ENCODE peak calls at places on chromosomes 6 and 20, in nine cellular contexts. M is ovary, S is K562, C is tibial nerve, L is adrenal gland, N is endothelial cell of umbilical vein, P is uterus, O is IMR-90, Y is Peyer's patch. W is an unnamed sample.

GRCh38 chr6:142377112-142377848 is 75.5 kb downstream of the ADGRG6 start:
- DNase-seq in P (no peak), Y (no peak), M (no peak), N (peak; percentile 84), C (no peak), O (peak; percentile 26), L (no peak), S (no peak), W (no peak)

GRCh38 chr20:50296450-50297375 is 106.1 kb downstream of the CEBPB start:
- DNase-seq in L (no peak), C (no peak), N (no peak), S (no peak), Y (peak; percentile 63), P (peak; percentile 62), O (no peak), M (peak; percentile 75), W (no peak)

GRCh38 chr20:20802328-20802727 is 89.9 kb upstream of the RALGAPA2 start:
- DNase-seq in P (no peak), M (no peak), Y (no peak), N (peak; percentile 86), L (no peak), O (no peak), S (no peak), C (no peak), W (no peak)

GRCh38 chr6:119147101-119148053 is 68.9 kb upstream of the FAM184A start:
- DNase-seq in P (peak; percentile 52), M (peak; percentile 46), S (peak; percentile 91), L (peak; percentile 85), C (no peak), Y (peak; percentile 80), N (peak; percentile 77), O (peak; percentile 98), W (peak; percentile 56)

GRCh38 chr6:142886431-142887170 is 58.4 kb downstream of the HIVEP2 start:
- DNase-seq in Y (no peak), N (peak; percentile 75), L (no peak), P (no peak), M (no peak), C (no peak), S (no peak), O (peak; percentile 69), W (no peak)

GRCh38 chr20:62678553-62678952 is 30.1 kb upstream of the NTSR1 start:
- DNase-seq in L (no peak), Y (no peak), S (no peak), O (no peak), M (no peak), N (no peak), C (no peak), P (no peak), W (no peak)

GRCh38 chr6:25628471-25629201 is 23.4 kb upstream of the SCGN start:
- DNase-seq in P (no peak), Y (no peak), L (no peak), C (no peak), O (no peak), S (no peak), M (no peak), N (no peak), W (no peak)

GRCh38 chr20:62837790-62838458 is 21.1 kb downstream of the COL9A3 start:
- DNase-seq in S (no peak), P (no peak), C (peak; percentile 63), O (no peak), Y (peak; percentile 96), N (no peak), M (no peak), L (no peak), W (peak; percentile 95)

GRCh38 chr20:44730441-44730840 is 15.2 kb upstream of the KCNK15 start:
- DNase-seq in P (no peak), M (no peak), C (no peak), Y (no peak), S (no peak), N (peak; percentile 88), O (peak; percentile 77), L (no peak), W (no peak)

GRCh38 chr6:51513891-51514290 is 573.5 kb downstream of the PKHD1 start:
- DNase-seq in S (no peak), L (no peak), Y (no peak), C (no peak), O (no peak), N (no peak), M (no peak), P (no peak), W (no peak)

GRCh38 chr20:13432126-13432525 is 206.6 kb downstream of the TASP1 start:
- DNase-seq in N (no peak), S (no peak), P (no peak), L (no peak), Y (no peak), M (no peak), O (no peak), C (no peak), W (no peak)

GRCh38 chr20:36574278-36575065 is 1.1 kb downstream of the TGIF2 start:
- DNase-seq in O (peak; percentile 38), S (peak; percentile 76), P (peak; percentile 85), C (peak; percentile 37), L (no peak), Y (peak; percentile 73), M (peak; percentile 82), N (peak; percentile 58), W (peak; percentile 68)

GRCh38 chr20:36571564-36572504 is 1.6 kb upstream of the TGIF2 start:
- DNase-seq in S (peak; percentile 66), N (no peak), C (no peak), P (no peak), M (no peak), O (no peak), Y (no peak), L (no peak), W (no peak)

GRCh38 chr20:36573798-36574277 is 441 bp downstream of the TGIF2 start:
- DNase-seq in P (no peak), Y (peak; percentile 74), N (peak; percentile 29), M (peak; percentile 66), S (peak; percentile 66), L (no peak), C (no peak), O (no peak), W (peak; percentile 54)

GRCh38 chr20:36572701-36573102 is 695 bp upstream of the TGIF2 start:
- DNase-seq in O (peak; percentile 51), Y (peak; percentile 67), S (peak; percentile 39), M (no peak), N (no peak), L (peak; percentile 65), P (no peak), C (no peak), W (peak; percentile 31)

DNA sequence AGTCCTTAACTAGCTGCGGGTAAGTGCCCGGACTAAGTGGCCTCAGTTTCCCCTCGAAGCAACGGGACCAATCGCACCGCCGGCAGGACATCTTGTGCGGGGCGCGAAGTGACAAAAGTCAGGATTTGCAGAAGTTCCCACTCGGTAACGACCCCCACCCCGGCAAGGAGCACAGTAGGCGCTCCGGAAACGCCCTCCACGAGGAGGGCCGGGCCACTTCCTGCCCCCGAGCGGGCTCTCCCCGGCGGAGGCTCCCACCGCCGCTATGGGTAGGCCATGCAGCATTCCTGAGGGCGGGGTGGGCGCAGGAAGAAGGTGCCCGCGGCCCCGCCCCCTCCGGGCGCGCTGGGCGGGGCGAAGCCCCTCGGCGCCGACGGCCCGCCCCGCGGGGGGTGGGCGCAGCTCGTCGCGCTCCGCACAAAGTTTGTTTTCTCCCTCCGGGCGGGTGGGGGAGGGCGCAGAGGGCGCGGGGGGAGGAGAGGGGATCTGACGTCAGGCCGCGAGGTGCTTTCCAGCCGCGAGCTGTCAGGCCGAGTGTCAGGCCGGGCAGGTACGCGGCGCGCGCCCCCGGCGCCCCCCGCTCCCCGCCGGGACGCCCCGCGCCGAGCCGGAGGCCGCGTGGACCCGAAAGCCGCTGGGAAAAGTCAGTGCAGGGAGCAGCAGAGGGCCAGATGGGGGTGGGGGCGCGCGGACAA is at the start of gene TGIF2:
- DNase-seq in P (peak; percentile 88), L (peak; percentile 86), N (peak; percentile 84), O (peak; percentile 81), C (peak; percentile 61), M (peak; percentile 88), S (peak; percentile 97), Y (peak; percentile 94), W (peak; percentile 87)
- TF ChIP-seq POLR2A in P (peak; percentile 71), L (peak; percentile 42), N (peak; percentile 78), O (peak; percentile 61), C (peak; percentile 72), M (peak; percentile 53), S (peak; percentile 77), Y (no peak), W (peak; percentile 35)

DNA sequence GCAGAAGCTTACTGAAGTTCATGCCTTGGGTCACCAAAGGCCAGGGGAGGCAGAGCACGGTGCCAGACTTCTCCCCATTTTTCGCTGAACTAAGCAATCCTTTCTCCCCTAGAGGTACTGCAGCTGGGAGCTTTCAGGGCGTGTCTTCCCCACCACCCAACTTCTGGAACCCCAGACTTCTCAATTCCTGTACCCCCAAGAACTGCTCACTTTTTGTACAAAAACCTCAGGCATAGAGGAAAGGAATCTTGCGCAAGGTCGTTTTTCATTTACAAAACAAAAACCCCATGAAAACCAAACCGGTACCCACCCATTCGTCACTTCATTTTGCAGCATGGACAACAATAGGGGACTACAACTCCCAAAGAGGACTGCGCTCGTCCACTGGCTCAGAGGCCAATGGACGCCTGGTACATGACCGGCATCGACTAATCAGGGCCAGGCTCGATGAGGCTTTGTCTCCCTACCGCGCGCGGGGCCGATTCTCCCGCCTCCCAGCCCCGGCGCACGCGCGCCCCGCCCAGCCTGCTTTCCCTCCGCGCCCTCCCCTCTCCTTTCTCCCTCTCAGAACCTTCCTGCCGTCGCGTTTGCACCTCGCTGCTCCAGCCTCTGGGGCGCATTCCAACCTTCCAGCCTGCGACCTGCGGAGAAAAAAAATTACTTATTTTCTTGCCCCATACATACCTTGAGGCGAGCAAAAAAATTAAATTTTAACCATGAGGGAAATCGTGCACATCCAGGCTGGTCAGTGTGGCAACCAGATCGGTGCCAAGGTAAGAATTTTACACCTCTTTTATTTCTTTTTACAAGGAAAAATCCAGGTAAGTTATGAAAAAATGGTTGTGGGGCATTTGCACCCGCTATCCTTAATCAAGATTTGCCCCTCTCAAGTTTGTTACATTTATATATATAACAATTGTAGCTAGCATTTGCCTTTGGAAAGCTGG is at the start of gene TUBB:
- DNase-seq in O (peak; percentile 97), C (peak; percentile 92), M (peak; percentile 97), Y (peak; percentile 99), S (peak; percentile 84), N (peak; percentile 98), P (peak; percentile 97), L (peak; percentile 99), W (peak; percentile 98)
- H3K4me1 ChIP-seq in O (peaks cover 4% of the 10 kb centered on the region), C (peaks cover 27% of the 10 kb centered on the region), M (peaks cover 2% of the 10 kb centered on the region), Y (peaks cover 46% of the 10 kb centered on the region), S (peaks cover 25% of the 10 kb centered on the region), N (peaks cover 44% of the 10 kb centered on the region), P (no peaks in the 10 kb centered on the region), L (peaks cover 16% of the 10 kb centered on the region), W (peaks cover 63% of the 10 kb centered on the region)

GRCh38 chr20:49046087-49046900 is at the start of gene CSE1L:
- DNase-seq in P (peak; percentile 94), O (peak; percentile 94), C (peak; percentile 89), Y (peak; percentile 97), M (peak; percentile 93), S (peak; percentile 97), N (peak; percentile 95), L (peak; percentile 98), W (peak; percentile 96)
- TF ChIP-seq POLR2A in P (peak; percentile 94), O (peak; percentile 66), C (peak; percentile 88), Y (peak; percentile 71), M (peak; percentile 95), S (peak; percentile 99), N (peak; percentile 95), L (peak; percentile 91), W (peak; percentile 88)

GRCh38 chr6:35483892-35484645 is 12.8 kb downstream of the TEAD3 start:
- DNase-seq in P (no peak), N (no peak), M (no peak), S (no peak), O (no peak), Y (no peak), L (no peak), C (no peak), W (no peak)
- H3K4me1 ChIP-seq in P (peaks cover 33% of the 10 kb centered on the region), N (no peaks in the 10 kb centered on the region), M (peaks cover 25% of the 10 kb centered on the region), S (peaks cover 37% of the 10 kb centered on the region), O (peaks cover 29% of the 10 kb centered on the region), Y (peaks cover 40% of the 10 kb centered on the region), L (peaks cover 8% of the 10 kb centered on the region), C (peaks cover 16% of the 10 kb centered on the region), W (peaks cover 44% of the 10 kb centered on the region)

W was measured in transverse colon.